ENCODE peak calls at places on chromosomes 11 and 22, in four cellular contexts. S is stimulated activated CD4-positive, alpha-beta T cell treated with anti-CD3 and anti-CD28 coated beads, Interleukin-12 subunit alpha, Interleukin-12 subunit beta, amount 100 ng/mL, for 4 hours; K is iris pigment epithelial cell; H is NCI-H1417. X is an unnamed sample.
A peak's percentile ranks its signal among the peaks of the same experiment; 100 is the strongest.

GRCh38 chr11:65435330-65435931 is 12.8 kb downstream of the NEAT1 start:
- DNase-seq in K (peak; percentile 29), S (no peak), H (no peak), X (no peak)

GRCh38 chr11:118628432-118628831 is 21.0 kb downstream of the PHLDB1 start:
- DNase-seq in S (no peak), K (no peak), H (no peak), X (no peak)

GRCh38 chr11:61163714-61164609 is 2.7 kb upstream of the VPS37C start:
- DNase-seq in K (no peak), S (no peak), H (no peak), X (peak; percentile 32)

GRCh38 chr11:44244649-44245308 is 65.2 kb downstream of the ALX4 start:
- DNase-seq in H (no peak), K (peak; percentile 59), S (no peak), X (no peak)

GRCh38 chr11:134489728-134490127 is 77.7 kb upstream of the B3GAT1 start:
- DNase-seq in H (no peak), S (no peak), K (no peak), X (no peak)

GRCh38 chr11:13135385-13136271 is 126.5 kb downstream of the RASSF10 start:
- DNase-seq in S (no peak), H (peak; percentile 88), K (peak; percentile 81), X (no peak)

GRCh38 chr22:50485221-50486131 is 1.2 kb upstream of the MIOX start:
- DNase-seq in H (no peak), K (no peak), S (no peak), X (no peak)

GRCh38 chr11:126139541-126140091 is 71.8 kb downstream of the RPUSD4 start:
- DNase-seq in S (no peak), K (no peak), H (no peak), X (no peak)

GRCh38 chr22:48633996-48634836 is 1193.5 kb downstream of the BRD1 start:
- DNase-seq in H (no peak), S (no peak), K (no peak), X (no peak)

GRCh38 chr11:115612331-115612730 is 108.1 kb upstream of the CADM1 start:
- DNase-seq in S (no peak), H (no peak), K (no peak), X (no peak)

GRCh38 chr22:39528080-39528661 is 4.4 kb downstream of the RPS19BP1 start:
- DNase-seq in H (no peak), S (no peak), K (no peak), X (no peak)

GRCh38 chr11:30489076-30489475 is 97.1 kb downstream of the MPPED2 start:
- DNase-seq in H (no peak), S (no peak), K (no peak), X (no peak)

GRCh38 chr11:44638032-44638431 is 72.6 kb downstream of the CD82 start:
- DNase-seq in H (no peak), K (no peak), S (no peak), X (no peak)

GRCh38 chr11:6992026-6992425 is 28.1 kb downstream of the ZNF214 start:
- DNase-seq in S (no peak), H (no peak), K (peak; percentile 57), X (no peak)

GRCh38 chr11:28697920-28698827 is 590.0 kb downstream of the METTL15 start:
- DNase-seq in S (no peak), K (peak; percentile 53), H (peak; percentile 38), X (no peak)

GRCh38 chr11:50174189-50174588 is 141.5 kb downstream of the OR4C45 start:
- DNase-seq in S (no peak), H (no peak), K (peak; percentile 40), X (no peak)

GRCh38 chr22:46843691-46844297 is 81.3 kb downstream of the TBC1D22A start:
- DNase-seq in K (peak; percentile 14), H (no peak), S (no peak), X (no peak)

X was measured in stimulated activated naive B cell treated with anti-CD40 and anti-IgM and Interleukin-4, amounts not matched to agents 10 μg/mL and 1 μg/mL and 100 μg/mL, for 72 hours.